ENCODE peak calls at places on chromosomes 2 and 18, in four cellular contexts. One of them, this sample, is unnamed.

GRCh38 chr18:55988537-55988936 is 400.5 kb upstream of the TCF4 start:
- ATAC-seq in right cardiac atrium: peak; percentile 78
- ATAC-seq in WTC11: no peak
- ATAC-seq in stimulated activated naive CD8-positive, alpha-beta T cell treated with anti-CD3 and anti-CD28 coated beads, Interleukin-15, amount 100 ng/mL, for 72 hours: no peak
- ATAC-seq in this sample: no peak

GRCh38 chr2:58494059-58494458 is 252.9 kb upstream of the FANCL start:
- ATAC-seq in right cardiac atrium: no peak
- ATAC-seq in WTC11: no peak
- ATAC-seq in stimulated activated naive CD8-positive, alpha-beta T cell treated with anti-CD3 and anti-CD28 coated beads, Interleukin-15, amount 100 ng/mL, for 72 hours: no peak
- ATAC-seq in this sample: no peak

GRCh38 chr2:20212871-20213503 is 11.9 kb downstream of the SDC1 start:
- ATAC-seq in right cardiac atrium: peak; percentile 84
- ATAC-seq in WTC11: no peak
- ATAC-seq in stimulated activated naive CD8-positive, alpha-beta T cell treated with anti-CD3 and anti-CD28 coated beads, Interleukin-15, amount 100 ng/mL, for 72 hours: no peak
- ATAC-seq in this sample: no peak

GRCh38 chr2:207163053-207163814 is 2.5 kb downstream of the KLF7 start:
- ATAC-seq in right cardiac atrium: peak; percentile 27
- ATAC-seq in WTC11: no peak
- ATAC-seq in stimulated activated naive CD8-positive, alpha-beta T cell treated with anti-CD3 and anti-CD28 coated beads, Interleukin-15, amount 100 ng/mL, for 72 hours: peak; percentile 12
- ATAC-seq in this sample: peak; percentile 45

GRCh38 chr18:49757513-49758262 is 55.6 kb downstream of the ACAA2 start:
- ATAC-seq in right cardiac atrium: no peak
- ATAC-seq in WTC11: peak; percentile 68
- ATAC-seq in stimulated activated naive CD8-positive, alpha-beta T cell treated with anti-CD3 and anti-CD28 coated beads, Interleukin-15, amount 100 ng/mL, for 72 hours: no peak
- ATAC-seq in this sample: no peak

GRCh38 chr2:240293865-240294461 is 141.5 kb upstream of the GPC1 start:
- ATAC-seq in right cardiac atrium: peak; percentile 41
- ATAC-seq in WTC11: no peak
- ATAC-seq in stimulated activated naive CD8-positive, alpha-beta T cell treated with anti-CD3 and anti-CD28 coated beads, Interleukin-15, amount 100 ng/mL, for 72 hours: no peak
- ATAC-seq in this sample: no peak

GRCh38 chr2:143426296-143426695 is 297.1 kb downstream of the ARHGAP15 start:
- ATAC-seq in right cardiac atrium: no peak
- ATAC-seq in WTC11: no peak
- ATAC-seq in stimulated activated naive CD8-positive, alpha-beta T cell treated with anti-CD3 and anti-CD28 coated beads, Interleukin-15, amount 100 ng/mL, for 72 hours: no peak
- ATAC-seq in this sample: peak; percentile 75

GRCh38 chr18:9631814-9632496 is 17.6 kb upstream of the PPP4R1 start:
- ATAC-seq in right cardiac atrium: no peak
- ATAC-seq in WTC11: no peak
- ATAC-seq in stimulated activated naive CD8-positive, alpha-beta T cell treated with anti-CD3 and anti-CD28 coated beads, Interleukin-15, amount 100 ng/mL, for 72 hours: no peak
- ATAC-seq in this sample: no peak

GRCh38 chr2:65681503-65681902 is 249.1 kb upstream of the SPRED2 start:
- ATAC-seq in right cardiac atrium: no peak
- ATAC-seq in WTC11: no peak
- ATAC-seq in stimulated activated naive CD8-positive, alpha-beta T cell treated with anti-CD3 and anti-CD28 coated beads, Interleukin-15, amount 100 ng/mL, for 72 hours: no peak
- ATAC-seq in this sample: no peak

GRCh38 chr18:13112982-13113381 is 105.6 kb upstream of the LDLRAD4 start:
- ATAC-seq in right cardiac atrium: peak; percentile 98
- ATAC-seq in WTC11: peak; percentile 100
- ATAC-seq in stimulated activated naive CD8-positive, alpha-beta T cell treated with anti-CD3 and anti-CD28 coated beads, Interleukin-15, amount 100 ng/mL, for 72 hours: peak; percentile 59
- ATAC-seq in this sample: no peak

GRCh38 chr2:85433511-85434089 is 15.1 kb downstream of the SH2D6 start:
- ATAC-seq in right cardiac atrium: peak; percentile 72
- ATAC-seq in WTC11: peak; percentile 4
- ATAC-seq in stimulated activated naive CD8-positive, alpha-beta T cell treated with anti-CD3 and anti-CD28 coated beads, Interleukin-15, amount 100 ng/mL, for 72 hours: no peak
- ATAC-seq in this sample: no peak

GRCh38 chr18:75211721-75212625 is 1.4 kb downstream of the TSHZ1 start:
- ATAC-seq in right cardiac atrium: no peak
- ATAC-seq in WTC11: peak; percentile 13
- ATAC-seq in stimulated activated naive CD8-positive, alpha-beta T cell treated with anti-CD3 and anti-CD28 coated beads, Interleukin-15, amount 100 ng/mL, for 72 hours: no peak
- ATAC-seq in this sample: no peak

GRCh38 chr2:166900700-166901099 is 12.4 kb downstream of the XIRP2 start:
- ATAC-seq in right cardiac atrium: no peak
- ATAC-seq in WTC11: peak; percentile 97
- ATAC-seq in stimulated activated naive CD8-positive, alpha-beta T cell treated with anti-CD3 and anti-CD28 coated beads, Interleukin-15, amount 100 ng/mL, for 72 hours: no peak
- ATAC-seq in this sample: no peak

GRCh38 chr2:48851161-48851560 is 95.6 kb upstream of the LHCGR start:
- ATAC-seq in right cardiac atrium: no peak
- ATAC-seq in WTC11: no peak
- ATAC-seq in stimulated activated naive CD8-positive, alpha-beta T cell treated with anti-CD3 and anti-CD28 coated beads, Interleukin-15, amount 100 ng/mL, for 72 hours: no peak
- ATAC-seq in this sample: no peak

GRCh38 chr18:37571266-37571665 is 5.7 kb upstream of the CELF4 start:
- ATAC-seq in right cardiac atrium: no peak
- ATAC-seq in WTC11: peak; percentile 6
- ATAC-seq in stimulated activated naive CD8-positive, alpha-beta T cell treated with anti-CD3 and anti-CD28 coated beads, Interleukin-15, amount 100 ng/mL, for 72 hours: no peak
- ATAC-seq in this sample: no peak

GRCh38 chr2:115083216-115083615 is 640.8 kb downstream of the DPP10 start:
- ATAC-seq in right cardiac atrium: no peak
- ATAC-seq in WTC11: peak; percentile 61
- ATAC-seq in stimulated activated naive CD8-positive, alpha-beta T cell treated with anti-CD3 and anti-CD28 coated beads, Interleukin-15, amount 100 ng/mL, for 72 hours: no peak
- ATAC-seq in this sample: no peak

GRCh38 chr18:23166863-23167531 is 31.7 kb downstream of the CABLES1 start:
- ATAC-seq in right cardiac atrium: peak; percentile 67
- ATAC-seq in WTC11: no peak
- ATAC-seq in stimulated activated naive CD8-positive, alpha-beta T cell treated with anti-CD3 and anti-CD28 coated beads, Interleukin-15, amount 100 ng/mL, for 72 hours: no peak
- ATAC-seq in this sample: no peak

GRCh38 chr18:67608909-67609308 is 92.4 kb upstream of the DSEL start:
- ATAC-seq in right cardiac atrium: no peak
- ATAC-seq in WTC11: no peak
- ATAC-seq in stimulated activated naive CD8-positive, alpha-beta T cell treated with anti-CD3 and anti-CD28 coated beads, Interleukin-15, amount 100 ng/mL, for 72 hours: no peak
- ATAC-seq in this sample: no peak

GRCh38 chr2:216858312-216858711 is 1.6 kb downstream of the TNP1 start:
- ATAC-seq in right cardiac atrium: no peak
- ATAC-seq in WTC11: no peak
- ATAC-seq in stimulated activated naive CD8-positive, alpha-beta T cell treated with anti-CD3 and anti-CD28 coated beads, Interleukin-15, amount 100 ng/mL, for 72 hours: peak; percentile 63
- ATAC-seq in this sample: peak; percentile 48

GRCh38 chr2:134235771-134236170 is 18.1 kb upstream of the MGAT5 start:
- ATAC-seq in right cardiac atrium: no peak
- ATAC-seq in WTC11: no peak
- ATAC-seq in stimulated activated naive CD8-positive, alpha-beta T cell treated with anti-CD3 and anti-CD28 coated beads, Interleukin-15, amount 100 ng/mL, for 72 hours: no peak
- ATAC-seq in this sample: no peak

GRCh38 chr2:109380502-109381326 is 233.1 kb downstream of the SEPTIN10 start:
- ATAC-seq in right cardiac atrium: no peak
- ATAC-seq in WTC11: no peak
- ATAC-seq in stimulated activated naive CD8-positive, alpha-beta T cell treated with anti-CD3 and anti-CD28 coated beads, Interleukin-15, amount 100 ng/mL, for 72 hours: no peak
- ATAC-seq in this sample: no peak

GRCh38 chr18:54812885-54813284 is 15.4 kb upstream of the RAB27B start:
- ATAC-seq in right cardiac atrium: no peak
- ATAC-seq in WTC11: no peak
- ATAC-seq in stimulated activated naive CD8-positive, alpha-beta T cell treated with anti-CD3 and anti-CD28 coated beads, Interleukin-15, amount 100 ng/mL, for 72 hours: peak; percentile 75
- ATAC-seq in this sample: peak; percentile 62

GRCh38 chr18:49725809-49726514 is 87.4 kb downstream of the ACAA2 start:
- ATAC-seq in right cardiac atrium: peak; percentile 88
- ATAC-seq in WTC11: peak; percentile 97
- ATAC-seq in stimulated activated naive CD8-positive, alpha-beta T cell treated with anti-CD3 and anti-CD28 coated beads, Interleukin-15, amount 100 ng/mL, for 72 hours: no peak
- ATAC-seq in this sample: no peak

GRCh38 chr2:46421361-46421760 is 58.0 kb upstream of the TMEM247 start:
- ATAC-seq in right cardiac atrium: no peak
- ATAC-seq in WTC11: no peak
- ATAC-seq in stimulated activated naive CD8-positive, alpha-beta T cell treated with anti-CD3 and anti-CD28 coated beads, Interleukin-15, amount 100 ng/mL, for 72 hours: no peak
- ATAC-seq in this sample: peak; percentile 60

GRCh38 chr18:12430137-12430990 is 22.6 kb downstream of the PRELID3A start:
- ATAC-seq in right cardiac atrium: peak; percentile 25
- ATAC-seq in WTC11: no peak
- ATAC-seq in stimulated activated naive CD8-positive, alpha-beta T cell treated with anti-CD3 and anti-CD28 coated beads, Interleukin-15, amount 100 ng/mL, for 72 hours: no peak
- ATAC-seq in this sample: no peak

GRCh38 chr2:184463102-184463865 is 135.0 kb upstream of the ZNF804A start:
- ATAC-seq in right cardiac atrium: no peak
- ATAC-seq in WTC11: no peak
- ATAC-seq in stimulated activated naive CD8-positive, alpha-beta T cell treated with anti-CD3 and anti-CD28 coated beads, Interleukin-15, amount 100 ng/mL, for 72 hours: no peak
- ATAC-seq in this sample: no peak

GRCh38 chr18:74874351-74874750 is 276.7 kb downstream of the ZNF407 start:
- ATAC-seq in right cardiac atrium: peak; percentile 39
- ATAC-seq in WTC11: peak; percentile 30
- ATAC-seq in stimulated activated naive CD8-positive, alpha-beta T cell treated with anti-CD3 and anti-CD28 coated beads, Interleukin-15, amount 100 ng/mL, for 72 hours: no peak
- ATAC-seq in this sample: no peak

GRCh38 chr2:8432712-8433336 is 249.0 kb upstream of the ID2 start:
- ATAC-seq in right cardiac atrium: no peak
- ATAC-seq in WTC11: no peak
- ATAC-seq in stimulated activated naive CD8-positive, alpha-beta T cell treated with anti-CD3 and anti-CD28 coated beads, Interleukin-15, amount 100 ng/mL, for 72 hours: no peak
- ATAC-seq in this sample: peak; percentile 24

GRCh38 chr2:148524519-148524919 is 120.0 kb upstream of the EPC2 start:
- ATAC-seq in right cardiac atrium: no peak
- ATAC-seq in WTC11: no peak
- ATAC-seq in stimulated activated naive CD8-positive, alpha-beta T cell treated with anti-CD3 and anti-CD28 coated beads, Interleukin-15, amount 100 ng/mL, for 72 hours: peak; percentile 93
- ATAC-seq in this sample: peak; percentile 89